ENCODE peak calls at places on chromosomes 11 and 22, in eight cellular contexts. B is spleen, U is MG63, G is H7, T is brain microvascular endothelial cell, S is BJ, D is left ventricle myocardium inferior, C is HAP-1. E is an unnamed sample.

GRCh38 chr11:105189586-105189985 is 50.0 kb upstream of the CARD18 start:
- DNase-seq in S (no peak), B (no peak), C (no peak), D (no peak), U (no peak), T (no peak), G (no peak), E (no peak)

GRCh38 chr11:60767388-60767811 is 10.7 kb downstream of the MS4A15 start:
- DNase-seq in D (no peak), C (no peak), G (peak), U (peak), T (no peak), B (peak), S (no peak), E (no peak)

GRCh38 chr11:93567406-93567819 is 24.2 kb upstream of the SMCO4 start:
- DNase-seq in G (no peak), B (no peak), U (peak), S (no peak), C (no peak), T (peak), D (peak), E (no peak)

GRCh38 chr11:19769820-19770219 is 57.2 kb downstream of the NAV2 start:
- DNase-seq in U (peak), T (peak), D (no peak), G (no peak), C (no peak), B (no peak), S (peak), E (no peak)

GRCh38 chr11:116736763-116737162 is 36.0 kb downstream of the BUD13 start:
- DNase-seq in B (peak), U (peak), D (no peak), G (no peak), S (no peak), T (no peak), C (peak), E (no peak)

GRCh38 chr11:113305440-113306336 is 8.7 kb upstream of the TTC12 start:
- DNase-seq in D (peak), U (peak), T (peak), C (peak), S (no peak), G (peak), B (peak), E (peak)

GRCh38 chr11:22860241-22860640 is at the start of gene CCDC179:
- DNase-seq in S (no peak), D (no peak), C (no peak), B (no peak), T (no peak), U (no peak), G (no peak), E (no peak)

GRCh38 chr11:19872526-19873135 is 160.0 kb downstream of the NAV2 start:
- DNase-seq in D (no peak), T (no peak), U (no peak), G (peak), S (no peak), C (no peak), B (no peak), E (no peak)

GRCh38 chr22:38271927-38272372 is 860 bp downstream of the TMEM184B start:
- DNase-seq in S (no peak), T (no peak), U (no peak), G (peak), D (no peak), B (no peak), C (no peak), E (no peak)

GRCh38 chr11:18650353-18650752 is 16.2 kb upstream of the SPTY2D1 start:
- DNase-seq in D (no peak), S (no peak), G (no peak), U (no peak), B (no peak), C (no peak), T (no peak), E (no peak)

GRCh38 chr11:18650859-18651557 is 16.9 kb upstream of the SPTY2D1 start:
- DNase-seq in S (no peak), U (peak), C (peak), T (peak), B (no peak), D (no peak), G (peak), E (no peak)
- H3K4me3 ChIP-seq in S (no peak), U (no peak), C (no peak), T (no peak), B (no peak), D (no peak), G (no peak), E (no peak)

DNA sequence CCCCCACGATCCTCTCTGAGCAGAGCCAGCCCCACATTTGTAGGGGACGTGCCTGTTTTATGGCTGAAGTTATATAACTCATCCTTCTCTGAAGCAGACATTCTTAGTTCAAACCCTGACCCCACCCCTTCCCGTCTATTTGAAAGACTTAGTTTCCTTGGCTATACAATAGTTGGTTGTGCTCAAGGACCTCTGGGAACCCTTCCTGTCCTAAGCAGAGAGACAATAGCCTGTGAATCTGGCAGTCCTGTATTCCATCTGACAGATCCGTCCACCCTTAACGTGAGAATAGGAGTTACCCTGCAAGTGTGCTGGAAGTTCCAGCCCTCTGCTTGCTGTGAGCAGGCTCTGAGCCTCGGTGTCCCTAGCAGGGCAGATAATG is 75.2 kb downstream of the MN1 start:
- DNase-seq in T (no peak), U (no peak), D (no peak), C (peak), B (no peak), S (no peak), G (no peak), E (no peak)
- H3K4me3 ChIP-seq in T (no peak), U (no peak), D (peak), C (no peak), B (no peak), S (no peak), G (no peak), E (no peak)

DNA sequence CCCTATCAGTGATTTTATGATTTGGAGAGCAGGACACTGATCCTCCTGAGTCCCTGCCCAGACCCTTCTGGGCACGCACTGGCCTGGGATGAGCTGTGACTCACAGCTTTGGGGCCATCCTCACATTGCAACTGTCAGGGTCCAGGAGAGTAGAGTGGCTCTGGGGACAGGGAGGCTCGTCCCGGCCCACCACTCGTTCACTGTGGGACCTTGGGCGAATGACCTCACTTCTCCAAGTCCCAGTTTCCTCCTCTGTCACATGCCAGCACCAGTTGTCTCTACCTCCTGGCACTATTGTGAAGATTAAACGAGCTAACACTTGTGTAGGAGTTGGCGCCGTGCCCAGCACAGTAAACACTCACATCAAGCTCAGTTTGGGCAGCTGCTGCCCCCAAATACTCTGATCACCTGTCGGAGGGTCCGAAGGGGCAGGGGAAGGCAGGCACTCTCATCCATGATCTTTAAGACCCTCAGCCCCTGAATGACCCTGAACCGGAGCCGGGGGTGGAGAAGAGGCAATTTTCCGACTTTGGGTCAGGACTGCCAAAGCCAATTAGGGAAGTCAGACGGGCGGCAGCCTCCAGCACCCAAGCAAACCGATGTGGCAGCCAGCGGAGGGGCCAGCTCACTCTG is 235.1 kb downstream of the MIAT start:
- DNase-seq in G (no peak), C (no peak), T (no peak), D (no peak), S (no peak), U (peak), B (no peak), E (no peak)
- H3K4me3 ChIP-seq in G (no peak), C (no peak), T (no peak), D (no peak), S (no peak), U (no peak), B (no peak), E (no peak)

GRCh38 chr22:46618104-46618647 is 2.0 kb upstream of the GRAMD4 start:
- DNase-seq in D (no peak), G (no peak), C (no peak), T (no peak), S (no peak), B (peak), U (no peak), E (no peak)

GRCh38 chr22:46620588-46621242 is 529 bp downstream of the GRAMD4 start:
- DNase-seq in D (no peak), S (no peak), B (no peak), T (no peak), U (no peak), G (no peak), C (no peak), E (no peak)

GRCh38 chr22:46619830-46620501 is at the start of gene GRAMD4:
- DNase-seq in S (no peak), B (peak), G (no peak), D (peak), U (no peak), C (no peak), T (no peak), E (no peak)

GRCh38 chr22:46618667-46619066 is 1.5 kb upstream of the GRAMD4 start:
- DNase-seq in B (peak), S (no peak), D (peak), T (no peak), G (no peak), C (no peak), U (no peak), E (no peak)

GRCh38 chr22:46619240-46619829 is 851 bp upstream of the GRAMD4 start:
- DNase-seq in U (no peak), T (no peak), C (no peak), G (no peak), B (no peak), S (no peak), D (no peak), E (no peak)
- H3K4me3 ChIP-seq in U (no peak), T (no peak), C (no peak), G (no peak), B (no peak), S (no peak), D (peak), E (no peak)

E was measured in naive thymus-derived CD4-positive, alpha-beta T cell.